ENCODE peak calls at places on chromosome 17, in ten cellular contexts. One of them, this sample, is unnamed.

GRCh38 chr17:78572277-78573205 is 4.7 kb downstream of the DNAH17 start:
- DNase-seq in PC-3: no peak
- DNase-seq in brain microvascular endothelial cell: no peak
- DNase-seq in endodermal cell: peak; percentile 88
- DNase-seq in fibroblast of the aortic adventitia: no peak
- DNase-seq in foreskin keratinocyte: no peak
- DNase-seq in CD8-positive, alpha-beta T cell: no peak
- DNase-seq in mammary epithelial cell: no peak
- DNase-seq in AG04449: no peak
- DNase-seq in body of pancreas: no peak
- DNase-seq in this sample: no peak

GRCh38 chr17:71217769-71218168 is 903.1 kb upstream of the SOX9 start:
- DNase-seq in foreskin keratinocyte: peak; percentile 66
- DNase-seq in brain microvascular endothelial cell: no peak
- DNase-seq in mammary epithelial cell: peak; percentile 72
- DNase-seq in PC-3: peak; percentile 23
- DNase-seq in fibroblast of the aortic adventitia: no peak
- DNase-seq in endodermal cell: no peak
- DNase-seq in AG04449: no peak
- DNase-seq in CD8-positive, alpha-beta T cell: no peak
- DNase-seq in body of pancreas: no peak
- DNase-seq in this sample: no peak

GRCh38 chr17:49218941-49219913 is 8.7 kb downstream of the ABI3 start:
- DNase-seq in endodermal cell: peak; percentile 83
- DNase-seq in body of pancreas: no peak
- DNase-seq in mammary epithelial cell: no peak
- DNase-seq in AG04449: no peak
- DNase-seq in brain microvascular endothelial cell: no peak
- DNase-seq in fibroblast of the aortic adventitia: no peak
- DNase-seq in foreskin keratinocyte: no peak
- DNase-seq in PC-3: no peak
- DNase-seq in CD8-positive, alpha-beta T cell: no peak
- DNase-seq in this sample: no peak

GRCh38 chr17:60941028-60941427 is 263.4 kb downstream of the BCAS3 start:
- DNase-seq in CD8-positive, alpha-beta T cell: no peak
- DNase-seq in foreskin keratinocyte: no peak
- DNase-seq in fibroblast of the aortic adventitia: peak; percentile 93
- DNase-seq in mammary epithelial cell: peak; percentile 65
- DNase-seq in endodermal cell: no peak
- DNase-seq in body of pancreas: no peak
- DNase-seq in brain microvascular endothelial cell: peak; percentile 89
- DNase-seq in AG04449: peak; percentile 88
- DNase-seq in PC-3: no peak
- DNase-seq in this sample: peak; percentile 86

GRCh38 chr17:40101367-40102210 is 1.2 kb upstream of the NR1D1 start:
- DNase-seq in endodermal cell: no peak
- DNase-seq in foreskin keratinocyte: no peak
- DNase-seq in CD8-positive, alpha-beta T cell: no peak
- DNase-seq in body of pancreas: no peak
- DNase-seq in AG04449: no peak
- DNase-seq in brain microvascular endothelial cell: no peak
- DNase-seq in PC-3: no peak
- DNase-seq in fibroblast of the aortic adventitia: no peak
- DNase-seq in mammary epithelial cell: no peak
- DNase-seq in this sample: no peak

GRCh38 chr17:2239882-2240430 is 63.6 kb downstream of the SMG6 start:
- DNase-seq in body of pancreas: no peak
- DNase-seq in fibroblast of the aortic adventitia: peak; percentile 91
- DNase-seq in brain microvascular endothelial cell: peak; percentile 93
- DNase-seq in AG04449: no peak
- DNase-seq in foreskin keratinocyte: peak; percentile 74
- DNase-seq in endodermal cell: peak; percentile 59
- DNase-seq in PC-3: peak; percentile 81
- DNase-seq in CD8-positive, alpha-beta T cell: no peak
- DNase-seq in mammary epithelial cell: peak; percentile 93
- DNase-seq in this sample: peak; percentile 88

GRCh38 chr17:78092794-78093324 is 35.7 kb downstream of the TMC6 start:
- DNase-seq in AG04449: no peak
- DNase-seq in PC-3: peak; percentile 49
- DNase-seq in foreskin keratinocyte: no peak
- DNase-seq in mammary epithelial cell: no peak
- DNase-seq in CD8-positive, alpha-beta T cell: no peak
- DNase-seq in brain microvascular endothelial cell: no peak
- DNase-seq in body of pancreas: no peak
- DNase-seq in fibroblast of the aortic adventitia: no peak
- DNase-seq in endodermal cell: no peak
- DNase-seq in this sample: no peak

GRCh38 chr17:45700171-45701090 is 83.7 kb upstream of the CRHR1 start:
- DNase-seq in foreskin keratinocyte: no peak
- DNase-seq in mammary epithelial cell: peak; percentile 16
- DNase-seq in fibroblast of the aortic adventitia: no peak
- DNase-seq in PC-3: no peak
- DNase-seq in endodermal cell: no peak
- DNase-seq in body of pancreas: no peak
- DNase-seq in CD8-positive, alpha-beta T cell: no peak
- DNase-seq in brain microvascular endothelial cell: no peak
- DNase-seq in AG04449: no peak
- DNase-seq in this sample: no peak

GRCh38 chr17:5892897-5893656 is 177.1 kb upstream of the WSCD1 start:
- DNase-seq in CD8-positive, alpha-beta T cell: no peak
- DNase-seq in mammary epithelial cell: no peak
- DNase-seq in AG04449: no peak
- DNase-seq in PC-3: no peak
- DNase-seq in endodermal cell: no peak
- DNase-seq in body of pancreas: no peak
- DNase-seq in fibroblast of the aortic adventitia: no peak
- DNase-seq in foreskin keratinocyte: no peak
- DNase-seq in brain microvascular endothelial cell: no peak
- DNase-seq in this sample: no peak

GRCh38 chr17:34081269-34081668 is 173.8 kb upstream of the CCL2 start:
- DNase-seq in AG04449: no peak
- DNase-seq in mammary epithelial cell: no peak
- DNase-seq in brain microvascular endothelial cell: no peak
- DNase-seq in body of pancreas: no peak
- DNase-seq in endodermal cell: peak; percentile 89
- DNase-seq in PC-3: peak; percentile 25
- DNase-seq in CD8-positive, alpha-beta T cell: no peak
- DNase-seq in fibroblast of the aortic adventitia: no peak
- DNase-seq in foreskin keratinocyte: no peak
- DNase-seq in this sample: no peak

GRCh38 chr17:43909537-43910231 is 2.3 kb upstream of the MPP2 start:
- DNase-seq in fibroblast of the aortic adventitia: no peak
- DNase-seq in CD8-positive, alpha-beta T cell: no peak
- DNase-seq in endodermal cell: peak; percentile 62
- DNase-seq in mammary epithelial cell: no peak
- DNase-seq in AG04449: no peak
- DNase-seq in body of pancreas: no peak
- DNase-seq in PC-3: no peak
- DNase-seq in brain microvascular endothelial cell: no peak
- DNase-seq in foreskin keratinocyte: no peak
- DNase-seq in this sample: no peak

GRCh38 chr17:82463881-82464566 is 5.5 kb downstream of the NARF start:
- DNase-seq in body of pancreas: no peak
- DNase-seq in fibroblast of the aortic adventitia: no peak
- DNase-seq in mammary epithelial cell: no peak
- DNase-seq in brain microvascular endothelial cell: no peak
- DNase-seq in CD8-positive, alpha-beta T cell: no peak
- DNase-seq in foreskin keratinocyte: no peak
- DNase-seq in AG04449: no peak
- DNase-seq in endodermal cell: no peak
- DNase-seq in PC-3: no peak
- DNase-seq in this sample: no peak

GRCh38 chr17:78381601-78382168 is 3.2 kb downstream of the PGS1 start:
- DNase-seq in PC-3: no peak
- DNase-seq in body of pancreas: no peak
- DNase-seq in CD8-positive, alpha-beta T cell: no peak
- DNase-seq in foreskin keratinocyte: no peak
- DNase-seq in brain microvascular endothelial cell: no peak
- DNase-seq in mammary epithelial cell: no peak
- DNase-seq in AG04449: no peak
- DNase-seq in fibroblast of the aortic adventitia: no peak
- DNase-seq in endodermal cell: peak; percentile 87
- DNase-seq in this sample: no peak

DNA sequence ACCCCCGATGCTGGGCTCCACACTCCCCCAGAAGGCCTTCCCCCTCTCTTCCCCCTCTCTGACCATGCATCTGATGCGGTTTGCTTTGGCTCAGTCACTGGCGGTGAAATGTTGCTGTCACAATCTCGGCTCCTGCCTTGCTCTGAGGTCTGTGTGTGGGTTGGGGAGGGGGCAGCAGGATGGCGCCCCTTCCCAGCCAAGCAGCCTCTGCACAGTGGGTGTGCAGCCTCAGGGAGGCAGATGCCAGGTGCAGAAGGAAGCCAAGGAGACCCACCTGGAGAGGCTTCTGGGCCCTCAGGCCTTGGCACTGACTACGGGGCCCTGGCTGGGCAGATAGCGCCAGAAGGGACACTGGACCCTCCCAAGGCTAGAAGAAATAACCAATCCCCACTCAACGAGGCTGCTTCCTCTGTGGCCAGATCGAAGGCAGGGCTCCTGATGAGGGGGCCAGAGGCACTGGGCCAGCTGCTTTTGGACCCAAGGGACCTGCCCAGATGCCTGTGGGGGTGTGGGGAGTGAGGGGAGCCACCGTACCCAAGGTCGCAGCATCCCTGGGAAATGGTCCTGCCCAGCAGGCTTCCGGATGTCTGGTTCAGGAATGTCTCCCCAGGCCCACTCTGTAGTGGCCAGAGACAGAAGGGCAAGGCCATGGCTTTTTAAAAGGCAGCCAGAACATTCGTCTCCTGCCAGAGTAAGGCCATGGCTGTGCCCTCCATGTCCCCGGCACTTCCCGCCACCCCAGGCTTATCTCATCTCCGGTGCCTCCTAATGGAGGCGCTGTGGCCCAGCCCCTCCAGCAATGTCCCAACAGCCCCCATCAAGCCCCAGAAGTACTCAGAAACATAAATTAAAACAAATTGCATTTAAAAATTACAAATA is 43.4 kb upstream of the SLC38A10 start:
- DNase-seq in mammary epithelial cell: no peak
- DNase-seq in PC-3: no peak
- DNase-seq in endodermal cell: peak; percentile 66
- DNase-seq in brain microvascular endothelial cell: no peak
- DNase-seq in fibroblast of the aortic adventitia: peak; percentile 19
- DNase-seq in foreskin keratinocyte: no peak
- DNase-seq in body of pancreas: no peak
- DNase-seq in AG04449: no peak
- DNase-seq in CD8-positive, alpha-beta T cell: no peak
- DNase-seq in this sample: no peak
- TF ChIP-seq CTCF in mammary epithelial cell: no peak
- TF ChIP-seq CTCF in PC-3: no peak
- TF ChIP-seq CTCF in endodermal cell: peak; percentile 37
- TF ChIP-seq CTCF in brain microvascular endothelial cell: peak; percentile 10
- TF ChIP-seq CTCF in fibroblast of the aortic adventitia: no peak
- TF ChIP-seq CTCF in foreskin keratinocyte: no peak
- TF ChIP-seq CTCF in body of pancreas: no peak
- TF ChIP-seq CTCF in AG04449: no peak
- TF ChIP-seq CTCF in CD8-positive, alpha-beta T cell: no peak
- TF ChIP-seq CTCF in this sample: no peak

GRCh38 chr17:41687828-41688640 is 651 bp upstream of the EIF1 start:
- DNase-seq in foreskin keratinocyte: no peak
- DNase-seq in CD8-positive, alpha-beta T cell: peak; percentile 44
- DNase-seq in brain microvascular endothelial cell: no peak
- DNase-seq in PC-3: peak; percentile 46
- DNase-seq in mammary epithelial cell: peak; percentile 66
- DNase-seq in fibroblast of the aortic adventitia: peak; percentile 43
- DNase-seq in AG04449: no peak
- DNase-seq in body of pancreas: peak; percentile 67
- DNase-seq in endodermal cell: peak; percentile 66
- DNase-seq in this sample: no peak
- TF ChIP-seq CTCF in foreskin keratinocyte: peak; percentile 74
- TF ChIP-seq CTCF in CD8-positive, alpha-beta T cell: peak; percentile 60
- TF ChIP-seq CTCF in brain microvascular endothelial cell: peak; percentile 48
- TF ChIP-seq CTCF in PC-3: peak; percentile 66
- TF ChIP-seq CTCF in mammary epithelial cell: peak; percentile 54
- TF ChIP-seq CTCF in fibroblast of the aortic adventitia: no peak
- TF ChIP-seq CTCF in AG04449: peak; percentile 24
- TF ChIP-seq CTCF in body of pancreas: peak; percentile 31
- TF ChIP-seq CTCF in endodermal cell: peak; percentile 49
- TF ChIP-seq CTCF in this sample: peak; percentile 76

GRCh38 chr17:28686296-28686695 is 24.3 kb downstream of the SUPT6H start:
- DNase-seq in fibroblast of the aortic adventitia: no peak
- DNase-seq in endodermal cell: no peak
- DNase-seq in foreskin keratinocyte: no peak
- DNase-seq in PC-3: no peak
- DNase-seq in mammary epithelial cell: no peak
- DNase-seq in CD8-positive, alpha-beta T cell: no peak
- DNase-seq in brain microvascular endothelial cell: no peak
- DNase-seq in body of pancreas: no peak
- DNase-seq in AG04449: no peak
- DNase-seq in this sample: no peak

GRCh38 chr17:28685366-28685765 is 23.4 kb downstream of the SUPT6H start:
- DNase-seq in brain microvascular endothelial cell: no peak
- DNase-seq in CD8-positive, alpha-beta T cell: no peak
- DNase-seq in mammary epithelial cell: no peak
- DNase-seq in endodermal cell: no peak
- DNase-seq in fibroblast of the aortic adventitia: no peak
- DNase-seq in body of pancreas: no peak
- DNase-seq in AG04449: no peak
- DNase-seq in PC-3: no peak
- DNase-seq in foreskin keratinocyte: no peak
- DNase-seq in this sample: no peak

GRCh38 chr17:28688481-28688880 is 23.2 kb downstream of the PROCA1 start:
- DNase-seq in body of pancreas: no peak
- DNase-seq in fibroblast of the aortic adventitia: no peak
- DNase-seq in brain microvascular endothelial cell: no peak
- DNase-seq in CD8-positive, alpha-beta T cell: no peak
- DNase-seq in AG04449: no peak
- DNase-seq in foreskin keratinocyte: no peak
- DNase-seq in PC-3: no peak
- DNase-seq in mammary epithelial cell: no peak
- DNase-seq in endodermal cell: no peak
- DNase-seq in this sample: no peak

GRCh38 chr17:28682655-28683054 is 20.6 kb downstream of the SUPT6H start:
- DNase-seq in foreskin keratinocyte: no peak
- DNase-seq in PC-3: no peak
- DNase-seq in endodermal cell: no peak
- DNase-seq in mammary epithelial cell: no peak
- DNase-seq in brain microvascular endothelial cell: no peak
- DNase-seq in CD8-positive, alpha-beta T cell: no peak
- DNase-seq in AG04449: no peak
- DNase-seq in fibroblast of the aortic adventitia: no peak
- DNase-seq in body of pancreas: no peak
- DNase-seq in this sample: no peak

GRCh38 chr17:28684963-28685362 is 23.0 kb downstream of the SUPT6H start:
- DNase-seq in endodermal cell: no peak
- DNase-seq in AG04449: no peak
- DNase-seq in mammary epithelial cell: no peak
- DNase-seq in foreskin keratinocyte: no peak
- DNase-seq in CD8-positive, alpha-beta T cell: no peak
- DNase-seq in fibroblast of the aortic adventitia: peak; percentile 28
- DNase-seq in body of pancreas: peak; percentile 26
- DNase-seq in PC-3: peak; percentile 10
- DNase-seq in brain microvascular endothelial cell: peak; percentile 10
- DNase-seq in this sample: no peak
- TF ChIP-seq CTCF in endodermal cell: no peak
- TF ChIP-seq CTCF in AG04449: no peak
- TF ChIP-seq CTCF in mammary epithelial cell: no peak
- TF ChIP-seq CTCF in foreskin keratinocyte: peak; percentile 17
- TF ChIP-seq CTCF in CD8-positive, alpha-beta T cell: no peak
- TF ChIP-seq CTCF in fibroblast of the aortic adventitia: no peak
- TF ChIP-seq CTCF in body of pancreas: peak; percentile 5
- TF ChIP-seq CTCF in PC-3: peak; percentile 8
- TF ChIP-seq CTCF in brain microvascular endothelial cell: peak; percentile 16
- TF ChIP-seq CTCF in this sample: no peak

GRCh38 chr17:27494192-27495091 is 38.2 kb downstream of the KSR1 start:
- DNase-seq in foreskin keratinocyte: peak; percentile 46
- DNase-seq in fibroblast of the aortic adventitia: peak; percentile 85
- DNase-seq in endodermal cell: peak; percentile 84
- DNase-seq in brain microvascular endothelial cell: no peak
- DNase-seq in mammary epithelial cell: peak; percentile 51
- DNase-seq in AG04449: no peak
- DNase-seq in body of pancreas: peak; percentile 92
- DNase-seq in PC-3: peak; percentile 62
- DNase-seq in CD8-positive, alpha-beta T cell: no peak
- DNase-seq in this sample: no peak
- TF ChIP-seq CTCF in foreskin keratinocyte: peak; percentile 65
- TF ChIP-seq CTCF in fibroblast of the aortic adventitia: peak; percentile 44
- TF ChIP-seq CTCF in endodermal cell: peak; percentile 65
- TF ChIP-seq CTCF in brain microvascular endothelial cell: peak; percentile 58
- TF ChIP-seq CTCF in mammary epithelial cell: peak; percentile 77
- TF ChIP-seq CTCF in AG04449: peak; percentile 17
- TF ChIP-seq CTCF in body of pancreas: peak; percentile 72
- TF ChIP-seq CTCF in PC-3: peak; percentile 67
- TF ChIP-seq CTCF in CD8-positive, alpha-beta T cell: no peak
- TF ChIP-seq CTCF in this sample: peak; percentile 52